ENCODE peak calls at places on chromosomes 6 and 20, in nine cellular contexts. One of them, this sample, is unnamed.

GRCh38 chr6:140441256-140441655 is 1066.8 kb upstream of the CITED2 start:
- DNase-seq in caudate nucleus: peak
- DNase-seq in EL: peak
- DNase-seq in GM06990: no peak
- DNase-seq in left ventricle myocardium superior: peak
- DNase-seq in GOT3: no peak
- DNase-seq in MV-4-11: peak
- DNase-seq in amygdala: no peak
- DNase-seq in A549: no peak
- DNase-seq in this sample: peak

GRCh38 chr6:52491203-52492069 is 71.3 kb downstream of the EFHC1 start:
- DNase-seq in caudate nucleus: no peak
- DNase-seq in EL: peak
- DNase-seq in GM06990: no peak
- DNase-seq in left ventricle myocardium superior: no peak
- DNase-seq in GOT3: no peak
- DNase-seq in MV-4-11: peak
- DNase-seq in amygdala: no peak
- DNase-seq in A549: no peak
- DNase-seq in this sample: no peak

GRCh38 chr6:41767112-41767946 is 12.4 kb downstream of the FRS3 start:
- DNase-seq in caudate nucleus: no peak
- DNase-seq in EL: peak
- DNase-seq in GM06990: no peak
- DNase-seq in left ventricle myocardium superior: no peak
- DNase-seq in GOT3: peak
- DNase-seq in MV-4-11: peak
- DNase-seq in amygdala: no peak
- DNase-seq in A549: no peak
- DNase-seq in this sample: peak

GRCh38 chr20:18363708-18364107 is 75.4 kb downstream of the ZNF133 start:
- DNase-seq in caudate nucleus: no peak
- DNase-seq in EL: no peak
- DNase-seq in GM06990: no peak
- DNase-seq in left ventricle myocardium superior: no peak
- DNase-seq in GOT3: no peak
- DNase-seq in MV-4-11: no peak
- DNase-seq in amygdala: no peak
- DNase-seq in A549: no peak
- DNase-seq in this sample: no peak

GRCh38 chr6:166687538-166688259 is 60.6 kb upstream of the RPS6KA2 start:
- DNase-seq in caudate nucleus: no peak
- DNase-seq in EL: no peak
- DNase-seq in GM06990: no peak
- DNase-seq in left ventricle myocardium superior: no peak
- DNase-seq in GOT3: no peak
- DNase-seq in MV-4-11: no peak
- DNase-seq in amygdala: no peak
- DNase-seq in A549: no peak
- DNase-seq in this sample: no peak

GRCh38 chr20:14582855-14583254 is 245.4 kb upstream of the FLRT3 start:
- DNase-seq in caudate nucleus: no peak
- DNase-seq in EL: peak
- DNase-seq in GM06990: no peak
- DNase-seq in left ventricle myocardium superior: no peak
- DNase-seq in GOT3: no peak
- DNase-seq in MV-4-11: peak
- DNase-seq in amygdala: no peak
- DNase-seq in A549: no peak
- DNase-seq in this sample: no peak

GRCh38 chr20:24166412-24166811 is 177.8 kb upstream of the GGTLC1 start:
- DNase-seq in caudate nucleus: no peak
- DNase-seq in EL: no peak
- DNase-seq in GM06990: no peak
- DNase-seq in left ventricle myocardium superior: no peak
- DNase-seq in GOT3: no peak
- DNase-seq in MV-4-11: no peak
- DNase-seq in amygdala: no peak
- DNase-seq in A549: no peak
- DNase-seq in this sample: no peak

GRCh38 chr6:122755901-122756300 is 23.6 kb upstream of the FABP7 start:
- DNase-seq in caudate nucleus: no peak
- DNase-seq in EL: no peak
- DNase-seq in GM06990: no peak
- DNase-seq in left ventricle myocardium superior: no peak
- DNase-seq in GOT3: no peak
- DNase-seq in MV-4-11: no peak
- DNase-seq in amygdala: no peak
- DNase-seq in A549: no peak
- DNase-seq in this sample: no peak

GRCh38 chr20:13458860-13459451 is 179.8 kb downstream of the TASP1 start:
- DNase-seq in caudate nucleus: no peak
- DNase-seq in EL: peak
- DNase-seq in GM06990: peak
- DNase-seq in left ventricle myocardium superior: no peak
- DNase-seq in GOT3: no peak
- DNase-seq in MV-4-11: peak
- DNase-seq in amygdala: no peak
- DNase-seq in A549: peak
- DNase-seq in this sample: no peak

GRCh38 chr20:23125625-23126191 is 39.6 kb upstream of the CD93 start:
- DNase-seq in caudate nucleus: peak
- DNase-seq in EL: peak
- DNase-seq in GM06990: no peak
- DNase-seq in left ventricle myocardium superior: peak
- DNase-seq in GOT3: no peak
- DNase-seq in MV-4-11: peak
- DNase-seq in amygdala: peak
- DNase-seq in A549: no peak
- DNase-seq in this sample: no peak

GRCh38 chr6:448296-449056 is 56.9 kb downstream of the IRF4 start:
- DNase-seq in caudate nucleus: no peak
- DNase-seq in EL: no peak
- DNase-seq in GM06990: no peak
- DNase-seq in left ventricle myocardium superior: no peak
- DNase-seq in GOT3: no peak
- DNase-seq in MV-4-11: no peak
- DNase-seq in amygdala: no peak
- DNase-seq in A549: no peak
- DNase-seq in this sample: no peak

GRCh38 chr20:33995053-33995816 is 1.5 kb downstream of the RALY start:
- DNase-seq in caudate nucleus: no peak
- DNase-seq in EL: peak
- DNase-seq in GM06990: no peak
- DNase-seq in left ventricle myocardium superior: no peak
- DNase-seq in GOT3: no peak
- DNase-seq in MV-4-11: peak
- DNase-seq in amygdala: no peak
- DNase-seq in A549: no peak
- DNase-seq in this sample: no peak

GRCh38 chr6:57172136-57173055 is at the start of gene BAG2:
- DNase-seq in caudate nucleus: peak
- DNase-seq in EL: peak
- DNase-seq in GM06990: peak
- DNase-seq in left ventricle myocardium superior: peak
- DNase-seq in GOT3: peak
- DNase-seq in MV-4-11: peak
- DNase-seq in amygdala: peak
- DNase-seq in A549: peak
- DNase-seq in this sample: peak

GRCh38 chr20:50527068-50527605 is 17.0 kb downstream of the PTPN1 start:
- DNase-seq in caudate nucleus: no peak
- DNase-seq in EL: no peak
- DNase-seq in GM06990: no peak
- DNase-seq in left ventricle myocardium superior: no peak
- DNase-seq in GOT3: no peak
- DNase-seq in MV-4-11: no peak
- DNase-seq in amygdala: no peak
- DNase-seq in A549: no peak
- DNase-seq in this sample: no peak

GRCh38 chr6:85676086-85676729 is 33.5 kb upstream of the SYNCRIP start:
- DNase-seq in caudate nucleus: no peak
- DNase-seq in EL: peak
- DNase-seq in GM06990: no peak
- DNase-seq in left ventricle myocardium superior: no peak
- DNase-seq in GOT3: no peak
- DNase-seq in MV-4-11: no peak
- DNase-seq in amygdala: no peak
- DNase-seq in A549: no peak
- DNase-seq in this sample: no peak

GRCh38 chr6:129679250-129679649 is 30.7 kb downstream of the ARHGAP18 start:
- DNase-seq in caudate nucleus: no peak
- DNase-seq in EL: peak
- DNase-seq in GM06990: no peak
- DNase-seq in left ventricle myocardium superior: no peak
- DNase-seq in GOT3: no peak
- DNase-seq in MV-4-11: no peak
- DNase-seq in amygdala: no peak
- DNase-seq in A549: no peak
- DNase-seq in this sample: no peak

GRCh38 chr6:143775326-143775725 is 67.8 kb upstream of the LTV1 start:
- DNase-seq in caudate nucleus: no peak
- DNase-seq in EL: no peak
- DNase-seq in GM06990: no peak
- DNase-seq in left ventricle myocardium superior: no peak
- DNase-seq in GOT3: no peak
- DNase-seq in MV-4-11: no peak
- DNase-seq in amygdala: no peak
- DNase-seq in A549: no peak
- DNase-seq in this sample: no peak

GRCh38 chr6:10520468-10520867 is 683 bp upstream of the GCNT2 start:
- DNase-seq in caudate nucleus: no peak
- DNase-seq in EL: peak
- DNase-seq in GM06990: no peak
- DNase-seq in left ventricle myocardium superior: no peak
- DNase-seq in GOT3: no peak
- DNase-seq in MV-4-11: peak
- DNase-seq in amygdala: no peak
- DNase-seq in A549: no peak
- DNase-seq in this sample: no peak

GRCh38 chr6:127403636-127404035 is 55.6 kb downstream of the KIAA0408 start:
- DNase-seq in caudate nucleus: no peak
- DNase-seq in EL: no peak
- DNase-seq in GM06990: peak
- DNase-seq in left ventricle myocardium superior: no peak
- DNase-seq in GOT3: no peak
- DNase-seq in MV-4-11: peak
- DNase-seq in amygdala: no peak
- DNase-seq in A549: no peak
- DNase-seq in this sample: no peak

GRCh38 chr6:141587482-141588266 is 545.1 kb upstream of the GJE1 start:
- DNase-seq in caudate nucleus: no peak
- DNase-seq in EL: peak
- DNase-seq in GM06990: no peak
- DNase-seq in left ventricle myocardium superior: no peak
- DNase-seq in GOT3: no peak
- DNase-seq in MV-4-11: no peak
- DNase-seq in amygdala: no peak
- DNase-seq in A549: no peak
- DNase-seq in this sample: no peak

GRCh38 chr20:49297605-49298530 is 20.0 kb upstream of the ZNFX1 start:
- DNase-seq in caudate nucleus: no peak
- DNase-seq in EL: no peak
- DNase-seq in GM06990: no peak
- DNase-seq in left ventricle myocardium superior: no peak
- DNase-seq in GOT3: no peak
- DNase-seq in MV-4-11: peak
- DNase-seq in amygdala: no peak
- DNase-seq in A549: no peak
- DNase-seq in this sample: no peak

GRCh38 chr6:28537509-28538140 is 11.9 kb downstream of the GPX5 start:
- DNase-seq in caudate nucleus: peak
- DNase-seq in EL: peak
- DNase-seq in GM06990: peak
- DNase-seq in left ventricle myocardium superior: no peak
- DNase-seq in GOT3: no peak
- DNase-seq in MV-4-11: no peak
- DNase-seq in amygdala: no peak
- DNase-seq in A549: no peak
- DNase-seq in this sample: no peak

GRCh38 chr6:138465007-138465645 is 34.2 kb downstream of the NHSL1 start:
- DNase-seq in caudate nucleus: no peak
- DNase-seq in EL: peak
- DNase-seq in GM06990: no peak
- DNase-seq in left ventricle myocardium superior: no peak
- DNase-seq in GOT3: no peak
- DNase-seq in MV-4-11: peak
- DNase-seq in amygdala: no peak
- DNase-seq in A549: peak
- DNase-seq in this sample: no peak

GRCh38 chr6:149904661-149905370 is 6.9 kb upstream of the RAET1E start:
- DNase-seq in caudate nucleus: no peak
- DNase-seq in EL: no peak
- DNase-seq in GM06990: no peak
- DNase-seq in left ventricle myocardium superior: peak
- DNase-seq in GOT3: no peak
- DNase-seq in MV-4-11: no peak
- DNase-seq in amygdala: no peak
- DNase-seq in A549: no peak
- DNase-seq in this sample: no peak

GRCh38 chr6:158604048-158604406 is 40.5 kb downstream of the DYNLT1 start:
- DNase-seq in caudate nucleus: no peak
- DNase-seq in EL: no peak
- DNase-seq in GM06990: no peak
- DNase-seq in left ventricle myocardium superior: no peak
- DNase-seq in GOT3: no peak
- DNase-seq in MV-4-11: no peak
- DNase-seq in amygdala: no peak
- DNase-seq in A549: no peak
- DNase-seq in this sample: no peak

GRCh38 chr20:63577317-63577894 is 3.4 kb upstream of the HELZ2 start:
- DNase-seq in caudate nucleus: peak
- DNase-seq in EL: no peak
- DNase-seq in GM06990: no peak
- DNase-seq in left ventricle myocardium superior: peak
- DNase-seq in GOT3: no peak
- DNase-seq in MV-4-11: no peak
- DNase-seq in amygdala: peak
- DNase-seq in A549: no peak
- DNase-seq in this sample: no peak

GRCh38 chr6:136822051-136822378 is 377 bp upstream of the PEX7 start:
- DNase-seq in caudate nucleus: no peak
- DNase-seq in EL: no peak
- DNase-seq in GM06990: peak
- DNase-seq in left ventricle myocardium superior: peak
- DNase-seq in GOT3: no peak
- DNase-seq in MV-4-11: peak
- DNase-seq in amygdala: no peak
- DNase-seq in A549: peak
- DNase-seq in this sample: peak

GRCh38 chr6:40379811-40380210 is 207.4 kb downstream of the LRFN2 start:
- DNase-seq in caudate nucleus: no peak
- DNase-seq in EL: no peak
- DNase-seq in GM06990: no peak
- DNase-seq in left ventricle myocardium superior: no peak
- DNase-seq in GOT3: no peak
- DNase-seq in MV-4-11: no peak
- DNase-seq in amygdala: no peak
- DNase-seq in A549: no peak
- DNase-seq in this sample: no peak

This sample was measured in mucosa of gallbladder.